ENCODE peak calls at places on chromosomes 12 and 14, in ten cellular contexts. I, N, E, M, Z, G, L, C, O and R are unnamed samples.

GRCh38 chr12:32870716-32871115 is 25.9 kb downstream of the PKP2 start:
- DNase-seq in L (no peak), G (no peak), M (no peak), I (no peak), E (no peak), Z (no peak), O (no peak), C (no peak), N (no peak), R (no peak)

GRCh38 chr12:127162307-127162706 is 1104.7 kb upstream of the TMEM132C start:
- DNase-seq in E (no peak), O (no peak), C (no peak), I (peak), Z (no peak), M (no peak), L (no peak), N (no peak), G (no peak), R (no peak)

GRCh38 chr12:117009759-117010158 is 89.5 kb downstream of the TESC start:
- DNase-seq in L (no peak), I (no peak), E (no peak), C (no peak), N (no peak), O (no peak), Z (no peak), G (no peak), M (no peak), R (no peak)

GRCh38 chr14:74975059-74975810 is 19.8 kb upstream of the PGF start:
- DNase-seq in M (no peak), L (peak), G (no peak), E (peak), C (peak), Z (peak), O (no peak), I (peak), N (peak), R (peak)

GRCh38 chr12:39619316-39619659 is 315 bp downstream of the ABCD2 start:
- DNase-seq in C (no peak), N (no peak), Z (no peak), L (no peak), E (peak), G (no peak), M (no peak), O (no peak), I (no peak), R (no peak)

GRCh38 chr14:105336477-105337287 is 22.1 kb downstream of the PACS2 start:
- DNase-seq in G (no peak), Z (no peak), M (no peak), N (no peak), E (no peak), L (no peak), C (no peak), I (no peak), O (no peak), R (no peak)

GRCh38 chr14:44417809-44418208 is 89.3 kb downstream of the FSCB start:
- DNase-seq in Z (no peak), N (no peak), C (no peak), L (no peak), E (no peak), G (no peak), M (no peak), O (no peak), I (no peak), R (no peak)

GRCh38 chr12:122006186-122006926 is 15.3 kb upstream of the BCL7A start:
- DNase-seq in I (no peak), M (no peak), L (no peak), Z (no peak), C (no peak), O (no peak), E (no peak), G (no peak), N (no peak), R (no peak)

GRCh38 chr14:64788706-64789105 is 84.5 kb downstream of the PLEKHG3 start:
- DNase-seq in G (no peak), E (peak), N (no peak), Z (peak), I (no peak), O (no peak), M (no peak), L (no peak), C (no peak), R (no peak)

GRCh38 chr12:10810068-10810467 is at the start of gene TAS2R9:
- DNase-seq in M (no peak), Z (no peak), I (no peak), O (no peak), N (no peak), C (no peak), E (no peak), L (no peak), G (no peak), R (no peak)

GRCh38 chr14:34665785-34666425 is 36.0 kb upstream of the SNX6 start:
- DNase-seq in M (peak), E (peak), C (no peak), I (peak), O (no peak), Z (peak), L (no peak), N (no peak), G (no peak), R (no peak)

GRCh38 chr12:5031958-5032357 is 11.7 kb upstream of the KCNA5 start:
- DNase-seq in Z (no peak), G (no peak), C (no peak), O (no peak), N (no peak), E (no peak), M (no peak), I (no peak), L (no peak), R (no peak)

GRCh38 chr14:81343166-81343565 is 57.0 kb downstream of the STON2 start:
- DNase-seq in M (no peak), G (no peak), I (no peak), O (no peak), E (no peak), N (no peak), Z (no peak), C (no peak), L (no peak), R (no peak)

GRCh38 chr14:55416866-55417265 is 5.2 kb upstream of the ATG14 start:
- DNase-seq in N (no peak), O (no peak), I (peak), L (no peak), Z (peak), C (no peak), E (no peak), M (peak), G (no peak), R (no peak)

GRCh38 chr12:100913872-100914600 is 119.5 kb downstream of the ANO4 start:
- DNase-seq in O (no peak), N (no peak), E (no peak), G (no peak), C (no peak), M (no peak), Z (no peak), I (no peak), L (no peak), R (no peak)

GRCh38 chr12:65868133-65868705 is 43.9 kb downstream of the HMGA2 start:
- DNase-seq in E (no peak), I (no peak), N (no peak), L (no peak), O (no peak), Z (no peak), C (no peak), G (no peak), M (peak), R (no peak)

GRCh38 chr14:102692334-102692733 is 84.9 kb upstream of the TRAF3 start:
- DNase-seq in L (no peak), G (no peak), Z (no peak), E (no peak), I (no peak), N (no peak), C (no peak), M (no peak), O (no peak), R (no peak)

GRCh38 chr14:80946187-80946586 is 4.6 kb upstream of the CEP128 start:
- DNase-seq in I (no peak), E (no peak), L (no peak), O (no peak), N (no peak), Z (no peak), C (no peak), G (no peak), M (no peak), R (no peak)

GRCh38 chr12:68290126-68290525 is 36.7 kb upstream of the IL22 start:
- DNase-seq in M (no peak), N (no peak), Z (no peak), L (no peak), I (no peak), E (no peak), O (peak), C (no peak), G (no peak), R (no peak)

GRCh38 chr12:92698466-92698865 is 4.3 kb upstream of the PLEKHG7 start:
- DNase-seq in N (no peak), L (no peak), I (no peak), M (no peak), E (no peak), O (no peak), Z (no peak), C (no peak), G (no peak), R (no peak)

GRCh38 chr12:99281277-99281676 is 366.3 kb upstream of the GARIN6 start:
- DNase-seq in C (no peak), E (no peak), G (no peak), I (no peak), O (no peak), Z (no peak), L (no peak), M (no peak), N (no peak), R (no peak)

GRCh38 chr12:117148642-117149041 is 41.6 kb downstream of the FBXO21 start:
- DNase-seq in N (no peak), L (no peak), C (no peak), M (peak), E (no peak), Z (no peak), O (no peak), G (no peak), I (no peak), R (no peak)

GRCh38 chr14:74647061-74647833 is 35.2 kb upstream of the LTBP2 start:
- DNase-seq in Z (no peak), C (no peak), L (peak), G (no peak), M (no peak), N (no peak), E (no peak), I (no peak), O (no peak), R (no peak)

GRCh38 chr12:93081810-93082165 is 152.7 kb upstream of the EEA1 start:
- DNase-seq in Z (no peak), E (no peak), C (no peak), L (no peak), G (no peak), O (no peak), N (no peak), I (no peak), M (no peak), R (no peak)

DNA sequence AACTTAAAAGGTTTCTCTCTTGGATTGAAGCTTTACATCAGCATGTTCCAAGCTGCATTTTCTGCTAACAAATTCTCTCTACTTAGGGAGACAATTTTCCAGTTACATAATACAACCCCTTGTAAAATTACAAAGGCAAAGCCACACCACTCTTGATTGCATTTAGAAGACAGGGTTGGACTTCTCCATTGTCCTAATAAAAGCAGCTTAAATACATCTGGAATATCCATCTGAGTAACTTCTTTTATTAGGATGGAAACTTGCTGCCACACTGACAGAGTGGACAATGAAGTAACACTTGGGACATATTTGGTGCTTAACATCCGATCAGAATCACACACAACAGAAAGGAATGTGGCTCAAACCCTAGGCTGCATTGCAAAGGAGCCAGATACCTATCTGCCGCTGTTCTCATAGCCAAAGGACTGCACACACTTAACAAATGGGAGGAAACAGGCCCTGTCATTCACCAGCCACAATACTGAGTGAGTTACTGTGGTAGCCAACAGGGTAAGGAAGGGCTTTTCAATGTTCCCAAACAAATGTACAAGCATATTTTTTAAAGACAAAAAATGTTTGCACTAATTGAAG is 157.2 kb downstream of the PAX9 start:
- DNase-seq in L (no peak), M (peak), E (no peak), G (no peak), Z (peak), O (no peak), N (no peak), C (no peak), I (no peak), R (no peak)
- TF ChIP-seq POLR2A in L (no peak), M (no peak), E (no peak), G (no peak), Z (no peak), O (no peak), N (no peak), C (no peak), I (no peak), R (no peak)

GRCh38 chr14:58243790-58244555 is 670 bp upstream of the PSMA3 start:
- DNase-seq in Z (peak), E (no peak), O (no peak), L (peak), G (peak), C (no peak), N (no peak), I (no peak), M (peak), R (no peak)

GRCh38 chr14:58238252-58239247 is 6.1 kb upstream of the PSMA3 start:
- DNase-seq in N (no peak), G (no peak), I (peak), L (no peak), O (no peak), C (no peak), E (peak), Z (peak), M (no peak), R (no peak)

GRCh38 chr14:58244556-58245387 is at the start of gene PSMA3:
- DNase-seq in E (peak), N (peak), I (peak), G (peak), O (peak), L (peak), M (peak), C (peak), Z (peak), R (peak)

DNA sequence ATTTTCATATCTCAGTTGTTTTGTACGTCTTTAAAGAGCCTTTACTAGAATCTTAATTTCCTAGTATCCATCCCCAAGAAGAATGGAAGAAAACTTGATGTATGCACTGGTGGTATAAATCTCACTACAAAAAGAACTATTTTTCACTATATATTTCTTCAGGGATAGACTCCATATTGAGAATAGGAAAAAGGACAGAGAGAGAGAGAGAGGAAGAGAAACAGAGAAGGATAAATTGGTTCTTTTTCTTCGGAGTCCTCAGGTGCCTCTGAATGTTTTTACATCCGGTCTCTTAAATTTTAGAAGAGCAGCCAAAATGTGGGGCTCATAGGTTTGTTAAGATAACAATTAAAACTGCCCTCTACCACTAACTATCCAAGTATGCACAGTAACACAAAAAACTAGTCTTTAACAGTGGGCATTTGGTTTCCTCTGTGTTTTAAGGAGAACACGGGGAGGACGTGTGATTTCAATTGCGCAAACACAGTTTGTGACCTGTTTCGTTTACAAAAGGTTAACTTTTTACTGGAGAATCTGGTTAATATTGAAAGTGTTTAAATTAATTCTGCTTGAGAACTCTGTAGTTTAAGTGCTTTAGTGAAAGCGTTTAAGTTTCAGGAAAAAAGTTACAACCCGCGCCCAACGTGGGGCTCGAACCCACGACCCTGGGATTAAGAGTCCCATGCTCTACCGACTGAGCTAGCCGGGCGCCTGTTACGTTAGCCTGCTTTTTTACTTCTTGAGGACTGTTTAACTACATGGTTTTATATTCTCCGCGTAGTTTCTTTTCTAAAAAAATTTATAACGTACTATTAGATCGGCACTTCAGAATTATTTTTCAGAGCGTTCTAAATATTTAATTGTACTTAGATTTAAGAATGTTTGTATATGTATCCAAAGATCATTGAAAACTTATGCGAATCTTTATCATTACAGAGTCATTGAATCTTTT is 5.1 kb upstream of the PSMA3 start:
- DNase-seq in C (peak), I (peak), N (peak), O (no peak), Z (peak), L (peak), M (peak), E (peak), G (peak), R (peak)
- TF ChIP-seq POLR2A in C (no peak), I (no peak), N (peak), O (no peak), Z (no peak), L (no peak), M (no peak), E (no peak), G (no peak), R (no peak)

GRCh38 chr12:56474389-56474788 is 6.0 kb downstream of the SPRYD4 start:
- DNase-seq in C (no peak), M (no peak), E (no peak), O (no peak), G (no peak), Z (no peak), I (no peak), N (no peak), L (no peak), R (no peak)

GRCh38 chr12:56468216-56469006 is at the start of gene SPRYD4:
- DNase-seq in M (peak), N (peak), E (peak), O (peak), C (peak), L (peak), G (peak), I (peak), Z (peak), R (peak)

DNA sequence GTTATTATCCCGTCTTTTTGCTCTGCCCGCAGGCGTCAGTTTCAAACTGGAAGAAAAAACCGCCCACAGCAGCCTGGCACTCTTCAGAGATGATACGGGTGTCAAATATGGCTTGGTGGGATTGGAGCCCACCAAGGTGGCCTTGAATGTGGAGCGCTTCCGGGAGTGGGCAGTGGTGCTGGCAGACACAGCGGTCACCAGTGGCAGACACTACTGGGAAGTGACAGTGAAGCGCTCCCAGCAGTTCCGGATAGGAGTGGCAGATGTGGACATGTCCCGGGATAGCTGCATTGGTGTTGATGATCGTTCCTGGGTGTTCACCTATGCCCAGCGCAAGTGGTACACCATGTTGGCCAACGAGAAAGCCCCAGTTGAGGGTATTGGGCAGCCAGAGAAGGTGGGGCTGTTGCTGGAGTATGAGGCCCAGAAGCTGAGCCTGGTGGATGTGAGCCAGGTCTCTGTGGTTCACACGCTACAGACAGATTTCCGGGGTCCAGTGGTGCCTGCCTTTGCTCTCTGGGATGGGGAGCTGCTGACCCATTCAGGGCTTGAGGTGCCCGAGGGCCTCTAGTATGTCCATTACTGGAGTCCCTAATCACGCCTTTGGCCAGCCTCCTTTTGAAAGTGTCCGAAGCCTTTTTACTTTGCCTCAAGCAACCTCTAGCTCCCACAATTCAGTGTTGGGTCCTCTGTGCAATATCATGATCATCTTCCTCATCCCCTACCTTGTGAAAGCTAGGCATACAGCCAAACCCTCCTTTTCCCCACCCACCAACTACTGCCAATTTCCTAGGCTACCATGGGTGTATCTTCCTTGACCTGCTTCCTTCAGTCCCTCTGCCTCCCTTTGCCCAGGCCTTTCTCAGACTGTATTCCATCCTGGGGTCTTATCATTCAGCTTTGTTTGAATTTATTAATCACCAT is 891 bp downstream of the SPRYD4 start:
- DNase-seq in N (peak), C (no peak), M (peak), I (peak), L (no peak), Z (no peak), G (peak), E (peak), O (no peak), R (peak)
- TF ChIP-seq POLR2A in N (peak), C (no peak), M (no peak), I (no peak), L (no peak), Z (no peak), G (no peak), E (no peak), O (no peak), R (no peak)

GRCh38 chr12:49705479-49706267 is 1.5 kb downstream of the FMNL3 start:
- DNase-seq in G (peak), O (no peak), L (peak), E (peak), N (peak), Z (peak), I (peak), M (peak), C (peak), R (no peak)

GRCh38 chr12:49707812-49708147 is 575 bp upstream of the FMNL3 start:
- DNase-seq in I (no peak), Z (no peak), C (no peak), G (no peak), L (no peak), O (no peak), E (no peak), M (no peak), N (no peak), R (no peak)

GRCh38 chr12:49708851-49709250 is 1.6 kb upstream of the FMNL3 start:
- DNase-seq in Z (no peak), L (no peak), M (no peak), I (no peak), C (no peak), O (no peak), E (no peak), N (no peak), G (no peak), R (no peak)

GRCh38 chr12:49706351-49707126 is 666 bp downstream of the FMNL3 start:
- DNase-seq in C (no peak), M (peak), I (peak), N (peak), E (peak), G (peak), Z (peak), O (no peak), L (peak), R (no peak)

DNA sequence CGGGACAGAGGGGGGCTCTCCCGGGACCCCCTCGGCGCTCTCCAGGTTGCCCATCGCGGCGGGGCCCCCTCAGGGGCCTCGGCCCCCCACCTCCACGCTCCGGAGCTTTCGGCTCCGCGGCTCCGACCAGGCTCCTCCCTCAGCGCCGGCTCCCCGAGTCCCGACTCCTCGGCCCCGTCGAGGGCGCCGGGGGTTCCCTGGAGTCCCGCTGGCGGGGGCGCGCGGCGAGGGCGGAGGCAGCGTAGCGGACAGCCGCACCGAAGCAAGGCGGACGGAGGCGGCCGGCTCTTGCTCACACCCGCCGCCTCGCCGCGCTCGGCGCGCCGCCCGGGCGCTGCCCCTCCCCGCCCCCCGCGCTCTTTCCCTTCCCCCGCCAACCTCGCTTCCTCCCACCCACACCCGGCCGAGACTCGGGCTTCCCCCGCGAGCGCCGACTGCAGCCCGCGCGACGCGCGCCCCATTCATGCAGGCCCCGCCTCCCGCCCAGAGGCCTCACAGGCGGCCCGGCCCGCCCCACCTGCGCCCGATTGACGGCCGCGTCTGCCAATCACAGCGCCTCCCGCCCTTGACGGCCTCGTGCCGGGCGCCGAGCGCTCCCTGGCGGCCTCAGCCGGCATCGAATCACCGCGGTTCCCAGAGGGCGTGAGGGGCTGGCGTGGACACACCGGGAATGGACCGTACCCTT is at the start of gene FMNL3:
- DNase-seq in Z (peak), I (peak), L (peak), C (peak), O (peak), G (peak), N (peak), M (peak), E (peak), R (peak)
- TF ChIP-seq POLR2A in Z (peak), I (peak), L (no peak), C (peak), O (peak), G (peak), N (no peak), M (peak), E (no peak), R (no peak)